ENCODE peak calls at places on chromosomes 1 and 21, in four cellular contexts. X is CD8-positive, alpha-beta T cell; C is psoas muscle; Y is trophoblast cell. U is an unnamed sample.

GRCh38 chr1:112533029-112533428 is 24.3 kb downstream of the WNT2B start:
- DNase-seq in Y (no peak), C (no peak), X (no peak), U (no peak)

GRCh38 chr1:193104496-193104905 is 713 bp downstream of the GLRX2 start:
- DNase-seq in X (peak; percentile 6), Y (peak; percentile 64), C (no peak), U (peak; percentile 65)

GRCh38 chr1:229768232-229768631 is 142.2 kb downstream of the URB2 start:
- DNase-seq in Y (peak; percentile 55), X (no peak), C (no peak), U (no peak)

GRCh38 chr1:180762796-180763195 is 131.0 kb downstream of the XPR1 start:
- DNase-seq in C (no peak), Y (peak; percentile 1), X (no peak), U (no peak)

GRCh38 chr1:163178628-163179027 is 24.1 kb downstream of the RGS5 start:
- DNase-seq in Y (no peak), C (no peak), X (no peak), U (no peak)

GRCh38 chr1:245419572-245419971 is 264.8 kb downstream of the KIF26B start:
- DNase-seq in Y (no peak), C (no peak), X (no peak), U (no peak)

GRCh38 chr21:30349572-30349971 is 1.2 kb upstream of the KRTAP23-1 start:
- DNase-seq in X (no peak), Y (no peak), C (no peak), U (no peak)

GRCh38 chr1:161019767-161020572 is 982 bp downstream of the F11R start:
- DNase-seq in C (no peak), X (no peak), Y (no peak), U (peak; percentile 73)

GRCh38 chr1:183039985-183040447 is 16.8 kb downstream of the LAMC1 start:
- DNase-seq in X (no peak), C (no peak), Y (no peak), U (no peak)

GRCh38 chr1:70034403-70034802 is 171.0 kb downstream of the LRRC40 start:
- DNase-seq in C (no peak), Y (peak; percentile 6), X (no peak), U (peak; percentile 53)

GRCh38 chr1:146032613-146033219 is 11.2 kb upstream of the HJV start:
- DNase-seq in X (no peak), C (no peak), Y (peak; percentile 5), U (peak; percentile 57)

GRCh38 chr1:98398649-98399048 is 262.9 kb upstream of the SNX7 start:
- DNase-seq in X (no peak), C (no peak), Y (no peak), U (no peak)

GRCh38 chr21:16195896-16196443 is 466.2 kb downstream of the USP25 start:
- DNase-seq in X (no peak), Y (no peak), C (no peak), U (no peak)

GRCh38 chr1:6007318-6008083 is 15.3 kb upstream of the NPHP4 start:
- DNase-seq in X (peak; percentile 28), Y (no peak), C (peak; percentile 27), U (no peak)

GRCh38 chr1:84973493-84974334 is 23.2 kb downstream of the MCOLN2 start:
- DNase-seq in X (no peak), C (no peak), Y (no peak), U (no peak)

GRCh38 chr1:51272916-51273315 is 36.8 kb downstream of the RNF11 start:
- DNase-seq in Y (no peak), C (no peak), X (no peak), U (no peak)

GRCh38 chr1:182056596-182057366 is 4.7 kb downstream of the ZNF648 start:
- DNase-seq in X (no peak), C (no peak), Y (no peak), U (no peak)

GRCh38 chr1:153938996-153939395 is 7.5 kb downstream of the DENND4B start:
- DNase-seq in Y (no peak), C (no peak), X (no peak), U (no peak)

GRCh38 chr1:153940756-153941155 is 5.8 kb downstream of the DENND4B start:
- DNase-seq in C (no peak), X (no peak), Y (no peak), U (no peak)

GRCh38 chr1:153941826-153942725 is 4.4 kb downstream of the DENND4B start:
- DNase-seq in Y (no peak), X (no peak), C (no peak), U (no peak)

GRCh38 chr1:153937331-153937730 is 9.2 kb downstream of the DENND4B start:
- DNase-seq in X (no peak), C (no peak), Y (no peak), U (no peak)

DNA sequence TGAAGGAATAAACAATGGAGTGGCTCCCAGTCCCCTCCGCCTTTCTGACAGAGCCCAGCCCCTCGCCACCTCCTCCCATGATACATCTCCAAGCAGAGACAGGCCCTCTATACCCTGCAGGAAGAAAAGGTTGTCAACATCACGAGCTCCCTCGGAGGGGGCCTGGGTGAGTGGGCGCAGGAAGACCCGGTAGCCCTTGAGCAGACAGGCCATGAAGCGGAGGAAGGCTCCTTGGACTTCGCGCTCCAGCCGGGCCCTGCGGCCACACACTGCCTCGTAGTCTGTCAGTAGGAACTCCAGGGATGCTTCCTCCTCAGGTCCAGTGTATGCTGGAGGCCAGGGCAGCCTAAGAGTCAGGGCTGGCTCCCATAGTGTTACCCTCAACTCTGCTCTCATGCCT is 7.0 kb downstream of the DENND4B start:
- DNase-seq in Y (no peak), C (no peak), X (no peak), U (no peak)
- H3K36me3 ChIP-seq in Y (peaks cover 68% of the 10 kb centered on the region), C (peaks cover 9% of the 10 kb centered on the region), X (peaks cover 67% of the 10 kb centered on the region), U (peaks cover 81% of the 10 kb centered on the region)

DNA sequence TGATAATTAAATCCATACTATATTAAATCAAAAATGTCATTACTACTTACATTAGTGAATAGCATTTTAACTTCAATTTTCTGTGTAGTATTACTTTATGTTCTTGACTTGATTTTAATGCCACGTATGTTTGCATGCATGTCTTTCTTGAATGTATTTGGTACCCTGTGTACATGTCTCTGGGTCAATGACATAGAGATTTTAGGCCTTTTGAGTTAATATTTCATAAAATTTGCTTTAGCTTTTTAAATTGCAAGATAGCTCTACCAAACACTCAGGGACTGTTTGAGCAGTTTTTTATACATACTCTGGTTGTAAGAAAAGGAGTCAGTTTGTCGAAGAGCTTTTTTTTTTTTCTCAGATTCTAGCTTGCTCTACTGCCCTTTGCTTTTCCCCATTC is 1.5 kb downstream of the MLLT11 start:
- DNase-seq in Y (no peak), C (no peak), X (no peak), U (no peak)
- H3K4me3 ChIP-seq in Y (no peak overlapping the region), C (peak overlapping the region; percentile 22), X (no peak overlapping the region), U (peak overlapping the region; percentile 97)

GRCh38 chr1:89695847-89696246 is 62.9 kb downstream of the LRRC8C start:
- DNase-seq in Y (no peak), X (no peak), C (no peak), U (no peak)
- H3K4me1 ChIP-seq in Y (no peaks in the 10 kb centered on the region), X (peaks cover 76% of the 10 kb centered on the region), C (peaks cover 16% of the 10 kb centered on the region), U (peaks cover 11% of the 10 kb centered on the region)

GRCh38 chr1:2091611-2092604 is 41.7 kb downstream of the PRKCZ start:
- DNase-seq in C (no peak), X (peak; percentile 56), Y (peak; percentile 29), U (no peak)
- H3K36me3 ChIP-seq in C (no peaks in the 10 kb centered on the region), X (no peaks in the 10 kb centered on the region), Y (peaks cover 11% of the 10 kb centered on the region), U (no peaks in the 10 kb centered on the region)

GRCh38 chr1:152112885-152113432 is 2.3 kb downstream of the TCHH start:
- DNase-seq in X (no peak), Y (no peak), C (no peak), U (no peak)
- H3K4me3 ChIP-seq in X (no peak overlapping the region), Y (no peak overlapping the region), C (no peak overlapping the region), U (no peak overlapping the region)

GRCh38 chr21:34075099-34075425 is 1.7 kb downstream of the MRPS6 start:
- DNase-seq in Y (no peak), C (no peak), X (no peak), U (no peak)

GRCh38 chr21:34075760-34076159 is 2.4 kb downstream of the MRPS6 start:
- DNase-seq in X (no peak), C (no peak), Y (no peak), U (no peak)

GRCh38 chr21:34078915-34079314 is 5.5 kb downstream of the MRPS6 start:
- DNase-seq in Y (no peak), C (no peak), X (peak; percentile 22), U (no peak)

GRCh38 chr21:34077888-34078287 is 4.5 kb downstream of the MRPS6 start:
- DNase-seq in Y (no peak), X (no peak), C (no peak), U (no peak)

GRCh38 chr21:34076835-34077234 is 3.5 kb downstream of the MRPS6 start:
- DNase-seq in X (no peak), Y (no peak), C (no peak), U (no peak)
- H3K4me1 ChIP-seq in X (peaks cover 68% of the 10 kb centered on the region), Y (peaks cover 4% of the 10 kb centered on the region), C (peaks cover 61% of the 10 kb centered on the region), U (peaks cover 24% of the 10 kb centered on the region)

GRCh38 chr1:99849413-99849743 is 783 bp upstream of the AGL start:
- DNase-seq in X (no peak), C (no peak), Y (no peak), U (no peak)

GRCh38 chr1:99850458-99850974 is 355 bp downstream of the AGL start:
- DNase-seq in Y (no peak), C (no peak), X (no peak), U (no peak)

GRCh38 chr1:99851850-99852454 is 1.8 kb downstream of the AGL start:
- DNase-seq in Y (no peak), X (no peak), C (no peak), U (no peak)

GRCh38 chr1:99849744-99850457 is at the start of gene AGL:
- DNase-seq in C (peak; percentile 93), Y (peak; percentile 89), X (peak; percentile 86), U (peak; percentile 80)

DNA sequence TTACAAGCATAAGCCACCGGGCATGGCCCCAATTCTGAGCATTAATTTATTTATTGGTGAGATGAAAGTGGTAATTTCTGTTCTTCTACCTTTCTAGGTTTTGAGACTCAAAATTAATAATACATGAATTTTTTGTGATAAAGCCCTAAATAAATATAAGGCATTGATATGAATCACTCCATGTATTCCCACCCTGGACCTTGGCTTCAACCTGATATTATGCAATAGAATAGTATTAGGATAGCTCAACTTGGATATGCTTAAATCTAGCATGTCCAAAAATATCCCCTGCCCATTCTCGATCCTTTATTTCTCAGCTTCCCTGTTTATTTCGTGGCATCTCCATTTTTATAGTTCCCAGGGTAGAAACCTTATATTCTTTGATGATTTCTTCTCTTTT is 2.5 kb downstream of the AGL start:
- DNase-seq in X (no peak), Y (no peak), C (no peak), U (no peak)
- H3K36me3 ChIP-seq in X (no peaks in the 10 kb centered on the region), Y (peaks cover 5% of the 10 kb centered on the region), C (no peaks in the 10 kb centered on the region), U (no peaks in the 10 kb centered on the region)

U was measured in HAP-1.